ENCODE peak calls at places on chromosome 1, in nine cellular contexts. One of them, this sample, is unnamed.

GRCh38 chr1:7070389-7071029 is 285.3 kb downstream of the CAMTA1 start:
- DNase-seq in astrocyte of the spinal cord: peak
- DNase-seq in mucosa of descending colon: peak
- DNase-seq in A673: peak
- DNase-seq in colonic mucosa: peak
- DNase-seq in DND-41: peak
- DNase-seq in WTC11: peak
- DNase-seq in GM20000: peak
- DNase-seq in nephron progenitor cell: peak
- DNase-seq in this sample: peak

GRCh38 chr1:67716800-67717199 is 31.8 kb downstream of the GADD45A start:
- DNase-seq in astrocyte of the spinal cord: peak
- DNase-seq in nephron progenitor cell: no peak
- DNase-seq in GM20000: no peak
- DNase-seq in mucosa of descending colon: no peak
- DNase-seq in WTC11: no peak
- DNase-seq in colonic mucosa: peak
- DNase-seq in DND-41: no peak
- DNase-seq in A673: peak
- DNase-seq in this sample: no peak

GRCh38 chr1:23590058-23590783 is 30.9 kb upstream of the ID3 start:
- DNase-seq in nephron progenitor cell: no peak
- DNase-seq in A673: no peak
- DNase-seq in colonic mucosa: no peak
- DNase-seq in DND-41: no peak
- DNase-seq in astrocyte of the spinal cord: no peak
- DNase-seq in WTC11: no peak
- DNase-seq in GM20000: peak
- DNase-seq in mucosa of descending colon: no peak
- DNase-seq in this sample: peak

GRCh38 chr1:53614231-53615021 is 124.5 kb downstream of the GLIS1 start:
- DNase-seq in WTC11: peak
- DNase-seq in GM20000: no peak
- DNase-seq in colonic mucosa: no peak
- DNase-seq in astrocyte of the spinal cord: no peak
- DNase-seq in nephron progenitor cell: no peak
- DNase-seq in mucosa of descending colon: no peak
- DNase-seq in DND-41: no peak
- DNase-seq in A673: no peak
- DNase-seq in this sample: no peak

GRCh38 chr1:91523462-91523861 is 22.8 kb downstream of the CDC7 start:
- DNase-seq in DND-41: no peak
- DNase-seq in nephron progenitor cell: no peak
- DNase-seq in colonic mucosa: no peak
- DNase-seq in A673: no peak
- DNase-seq in mucosa of descending colon: no peak
- DNase-seq in WTC11: no peak
- DNase-seq in astrocyte of the spinal cord: no peak
- DNase-seq in GM20000: peak
- DNase-seq in this sample: no peak

GRCh38 chr1:155134858-155135415 is 715 bp upstream of the SLC50A1 start:
- DNase-seq in nephron progenitor cell: peak
- DNase-seq in mucosa of descending colon: peak
- DNase-seq in A673: peak
- DNase-seq in DND-41: no peak
- DNase-seq in colonic mucosa: peak
- DNase-seq in WTC11: peak
- DNase-seq in GM20000: peak
- DNase-seq in astrocyte of the spinal cord: peak
- DNase-seq in this sample: no peak

GRCh38 chr1:240086726-240087125 is 5.0 kb upstream of the FMN2 start:
- DNase-seq in WTC11: no peak
- DNase-seq in nephron progenitor cell: no peak
- DNase-seq in mucosa of descending colon: no peak
- DNase-seq in astrocyte of the spinal cord: no peak
- DNase-seq in DND-41: no peak
- DNase-seq in GM20000: no peak
- DNase-seq in colonic mucosa: no peak
- DNase-seq in A673: no peak
- DNase-seq in this sample: no peak

GRCh38 chr1:109882288-109883245 is 28.1 kb upstream of the CSF1 start:
- DNase-seq in mucosa of descending colon: no peak
- DNase-seq in astrocyte of the spinal cord: no peak
- DNase-seq in A673: no peak
- DNase-seq in DND-41: no peak
- DNase-seq in WTC11: no peak
- DNase-seq in colonic mucosa: no peak
- DNase-seq in GM20000: no peak
- DNase-seq in nephron progenitor cell: no peak
- DNase-seq in this sample: no peak

GRCh38 chr1:89429062-89429461 is 65.2 kb downstream of the GBP6 start:
- DNase-seq in mucosa of descending colon: no peak
- DNase-seq in GM20000: no peak
- DNase-seq in WTC11: no peak
- DNase-seq in astrocyte of the spinal cord: no peak
- DNase-seq in DND-41: no peak
- DNase-seq in A673: no peak
- DNase-seq in colonic mucosa: no peak
- DNase-seq in nephron progenitor cell: no peak
- DNase-seq in this sample: no peak

GRCh38 chr1:32817159-32817814 is at the start of the genes S100PBP and YARS1:
- DNase-seq in DND-41: peak
- DNase-seq in mucosa of descending colon: peak
- DNase-seq in colonic mucosa: peak
- DNase-seq in WTC11: peak
- DNase-seq in astrocyte of the spinal cord: peak
- DNase-seq in GM20000: peak
- DNase-seq in nephron progenitor cell: peak
- DNase-seq in A673: peak
- DNase-seq in this sample: peak
- TF ChIP-seq CTCF in DND-41: no peak
- TF ChIP-seq CTCF in mucosa of descending colon: peak
- TF ChIP-seq CTCF in colonic mucosa: no peak
- TF ChIP-seq CTCF in WTC11: no peak
- TF ChIP-seq CTCF in astrocyte of the spinal cord: no peak
- TF ChIP-seq CTCF in GM20000: no peak
- TF ChIP-seq CTCF in nephron progenitor cell: no peak
- TF ChIP-seq CTCF in A673: no peak
- TF ChIP-seq CTCF in this sample: no peak

GRCh38 chr1:26478988-26479387 is 6.7 kb downstream of the HMGN2 start:
- DNase-seq in A673: no peak
- DNase-seq in GM20000: no peak
- DNase-seq in mucosa of descending colon: no peak
- DNase-seq in WTC11: no peak
- DNase-seq in DND-41: no peak
- DNase-seq in colonic mucosa: no peak
- DNase-seq in astrocyte of the spinal cord: no peak
- DNase-seq in nephron progenitor cell: no peak
- DNase-seq in this sample: no peak

GRCh38 chr1:26475989-26476388 is 3.7 kb downstream of the HMGN2 start:
- DNase-seq in WTC11: no peak
- DNase-seq in DND-41: no peak
- DNase-seq in mucosa of descending colon: no peak
- DNase-seq in nephron progenitor cell: no peak
- DNase-seq in A673: no peak
- DNase-seq in astrocyte of the spinal cord: no peak
- DNase-seq in GM20000: no peak
- DNase-seq in colonic mucosa: no peak
- DNase-seq in this sample: no peak

GRCh38 chr1:26476958-26477357 is 4.7 kb downstream of the HMGN2 start:
- DNase-seq in DND-41: no peak
- DNase-seq in mucosa of descending colon: no peak
- DNase-seq in GM20000: no peak
- DNase-seq in colonic mucosa: no peak
- DNase-seq in A673: no peak
- DNase-seq in nephron progenitor cell: no peak
- DNase-seq in astrocyte of the spinal cord: no peak
- DNase-seq in WTC11: no peak
- DNase-seq in this sample: no peak

GRCh38 chr1:26477446-26478152 is 5.4 kb downstream of the HMGN2 start:
- DNase-seq in nephron progenitor cell: no peak
- DNase-seq in GM20000: no peak
- DNase-seq in mucosa of descending colon: no peak
- DNase-seq in colonic mucosa: no peak
- DNase-seq in WTC11: no peak
- DNase-seq in DND-41: no peak
- DNase-seq in astrocyte of the spinal cord: no peak
- DNase-seq in A673: peak
- DNase-seq in this sample: no peak

DNA sequence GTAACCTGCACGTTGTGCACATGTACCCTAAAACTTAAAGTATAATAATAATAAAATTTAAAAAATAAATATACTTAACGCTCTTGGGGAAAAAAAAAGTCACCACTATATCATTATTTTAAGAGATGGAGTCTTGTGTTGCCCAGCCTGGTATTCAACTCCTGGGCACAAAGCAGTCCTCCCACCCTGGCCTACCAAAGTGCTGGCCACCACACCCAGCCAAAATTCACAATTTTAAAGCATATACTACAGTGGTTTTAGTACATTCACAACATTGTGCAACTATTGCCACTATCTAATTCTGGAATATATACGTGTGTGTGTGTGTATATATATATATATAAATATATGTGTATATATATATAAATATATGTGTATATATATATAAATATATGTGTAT is 5.9 kb downstream of the HMGN2 start:
- DNase-seq in mucosa of descending colon: no peak
- DNase-seq in A673: no peak
- DNase-seq in nephron progenitor cell: no peak
- DNase-seq in WTC11: no peak
- DNase-seq in GM20000: no peak
- DNase-seq in astrocyte of the spinal cord: no peak
- DNase-seq in DND-41: no peak
- DNase-seq in colonic mucosa: no peak
- DNase-seq in this sample: no peak
- TF ChIP-seq CTCF in mucosa of descending colon: no peak
- TF ChIP-seq CTCF in A673: no peak
- TF ChIP-seq CTCF in nephron progenitor cell: no peak
- TF ChIP-seq CTCF in WTC11: no peak
- TF ChIP-seq CTCF in GM20000: no peak
- TF ChIP-seq CTCF in astrocyte of the spinal cord: no peak
- TF ChIP-seq CTCF in DND-41: no peak
- TF ChIP-seq CTCF in colonic mucosa: no peak
- TF ChIP-seq CTCF in this sample: no peak

GRCh38 chr1:8465692-8466091 is 147.8 kb downstream of the SLC45A1 start:
- DNase-seq in WTC11: no peak
- DNase-seq in colonic mucosa: peak
- DNase-seq in nephron progenitor cell: no peak
- DNase-seq in astrocyte of the spinal cord: no peak
- DNase-seq in DND-41: no peak
- DNase-seq in mucosa of descending colon: no peak
- DNase-seq in A673: no peak
- DNase-seq in GM20000: no peak
- DNase-seq in this sample: no peak

GRCh38 chr1:8463144-8463927 is 145.4 kb downstream of the SLC45A1 start:
- DNase-seq in DND-41: peak
- DNase-seq in A673: peak
- DNase-seq in GM20000: no peak
- DNase-seq in astrocyte of the spinal cord: peak
- DNase-seq in WTC11: no peak
- DNase-seq in colonic mucosa: peak
- DNase-seq in nephron progenitor cell: no peak
- DNase-seq in mucosa of descending colon: no peak
- DNase-seq in this sample: no peak

GRCh38 chr1:8464377-8464776 is 146.5 kb downstream of the SLC45A1 start:
- DNase-seq in mucosa of descending colon: no peak
- DNase-seq in A673: no peak
- DNase-seq in colonic mucosa: no peak
- DNase-seq in nephron progenitor cell: no peak
- DNase-seq in DND-41: no peak
- DNase-seq in WTC11: peak
- DNase-seq in GM20000: no peak
- DNase-seq in astrocyte of the spinal cord: no peak
- DNase-seq in this sample: no peak

GRCh38 chr1:8467308-8467707 is 149.4 kb downstream of the SLC45A1 start:
- DNase-seq in astrocyte of the spinal cord: no peak
- DNase-seq in WTC11: no peak
- DNase-seq in GM20000: no peak
- DNase-seq in nephron progenitor cell: no peak
- DNase-seq in A673: no peak
- DNase-seq in mucosa of descending colon: no peak
- DNase-seq in DND-41: no peak
- DNase-seq in colonic mucosa: peak
- DNase-seq in this sample: no peak

DNA sequence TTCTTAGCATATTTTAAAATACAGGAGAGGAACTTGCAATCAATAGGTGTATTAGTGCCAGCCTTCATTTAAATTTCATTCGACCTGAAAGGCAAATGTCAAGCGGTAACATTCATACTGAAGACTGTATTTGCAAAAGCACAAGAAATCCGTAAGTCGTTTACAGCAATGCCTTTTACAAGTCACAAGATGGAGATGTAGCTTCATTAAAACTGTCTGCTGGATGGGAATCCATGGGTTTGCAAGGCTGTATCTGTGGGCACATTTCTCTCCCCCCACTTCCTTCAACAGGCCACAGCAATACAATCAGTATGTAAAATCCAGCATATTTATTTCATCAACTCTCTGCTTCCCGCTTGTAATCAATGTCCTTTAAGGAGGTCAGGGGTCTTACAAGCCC is 147.1 kb downstream of the SLC45A1 start:
- DNase-seq in nephron progenitor cell: no peak
- DNase-seq in mucosa of descending colon: no peak
- DNase-seq in WTC11: no peak
- DNase-seq in DND-41: no peak
- DNase-seq in colonic mucosa: no peak
- DNase-seq in astrocyte of the spinal cord: peak
- DNase-seq in A673: peak
- DNase-seq in GM20000: no peak
- DNase-seq in this sample: no peak
- TF ChIP-seq CTCF in nephron progenitor cell: no peak
- TF ChIP-seq CTCF in mucosa of descending colon: no peak
- TF ChIP-seq CTCF in WTC11: no peak
- TF ChIP-seq CTCF in DND-41: peak
- TF ChIP-seq CTCF in colonic mucosa: no peak
- TF ChIP-seq CTCF in astrocyte of the spinal cord: no peak
- TF ChIP-seq CTCF in A673: peak
- TF ChIP-seq CTCF in GM20000: no peak
- TF ChIP-seq CTCF in this sample: no peak

DNA sequence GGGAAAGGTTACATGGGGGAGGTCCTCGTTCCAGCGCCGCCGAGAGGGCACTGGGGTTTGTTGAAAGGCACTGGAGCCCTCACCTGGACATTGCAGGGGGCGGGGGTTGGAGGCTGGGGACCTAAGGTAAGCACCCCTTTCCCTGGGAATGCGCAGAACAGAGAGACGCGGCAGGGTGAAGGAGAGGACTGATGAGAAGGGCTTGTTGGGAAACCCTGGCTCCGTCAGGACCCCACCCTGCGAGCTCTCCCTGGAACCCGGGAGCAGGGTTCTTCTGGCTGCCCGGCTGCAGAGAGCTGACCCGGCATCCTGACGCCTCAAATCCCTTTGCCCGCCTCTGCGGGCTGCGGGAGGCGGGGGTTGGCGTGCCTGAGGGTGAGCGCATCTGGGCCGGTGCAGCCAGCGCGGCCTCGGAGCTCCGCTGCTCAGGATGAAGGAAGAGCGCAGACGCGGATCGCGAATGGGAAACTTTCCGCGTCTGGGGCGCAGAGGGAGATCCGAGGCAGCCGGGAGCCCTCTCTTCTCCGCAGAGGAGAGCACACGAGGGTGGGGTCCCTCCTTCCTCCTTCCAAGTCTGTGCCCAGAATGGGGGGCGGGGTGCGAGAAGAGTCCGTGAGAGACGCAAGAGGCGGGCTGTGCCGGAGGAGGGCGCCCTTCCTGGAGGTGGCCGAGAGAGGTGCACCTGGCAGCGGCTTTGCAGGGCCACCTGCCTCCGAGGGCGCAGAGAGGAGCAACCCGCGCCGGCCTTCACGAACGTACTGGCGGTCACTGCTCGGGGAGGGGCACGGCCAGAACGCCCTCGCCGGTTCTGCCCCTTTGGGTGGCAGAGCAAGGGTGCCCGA is 2.4 kb downstream of the IGSF21 start:
- DNase-seq in astrocyte of the spinal cord: no peak
- DNase-seq in colonic mucosa: peak
- DNase-seq in mucosa of descending colon: peak
- DNase-seq in nephron progenitor cell: peak
- DNase-seq in WTC11: peak
- DNase-seq in GM20000: peak
- DNase-seq in DND-41: no peak
- DNase-seq in A673: peak
- DNase-seq in this sample: no peak
- TF ChIP-seq CTCF in astrocyte of the spinal cord: no peak
- TF ChIP-seq CTCF in colonic mucosa: no peak
- TF ChIP-seq CTCF in mucosa of descending colon: no peak
- TF ChIP-seq CTCF in nephron progenitor cell: peak
- TF ChIP-seq CTCF in WTC11: peak
- TF ChIP-seq CTCF in GM20000: no peak
- TF ChIP-seq CTCF in DND-41: no peak
- TF ChIP-seq CTCF in A673: peak
- TF ChIP-seq CTCF in this sample: no peak

This sample was measured in GM13976.